ENCODE peak calls at places on chromosomes 7 and 10, in eight cellular contexts. One of them, this sample, is unnamed.

GRCh38 chr7:67764312-67764711 is 767.7 kb downstream of the TYW1 start:
- DNase-seq in neural progenitor cell: no peak
- DNase-seq in lower lobe of right lung: no peak
- DNase-seq in right cardiac atrium: no peak
- DNase-seq in keratinocyte: no peak
- DNase-seq in GM23338: no peak
- DNase-seq in breast epithelium: no peak
- DNase-seq in aorta: no peak
- DNase-seq in this sample: no peak

GRCh38 chr10:132185601-132186487 is 904 bp upstream of the DPYSL4 start:
- DNase-seq in neural progenitor cell: peak; percentile 84
- DNase-seq in right cardiac atrium: peak; percentile 77
- DNase-seq in lower lobe of right lung: no peak
- DNase-seq in breast epithelium: no peak
- DNase-seq in keratinocyte: no peak
- DNase-seq in aorta: no peak
- DNase-seq in GM23338: peak; percentile 76
- DNase-seq in this sample: no peak

GRCh38 chr10:121804460-121804859 is 123.4 kb downstream of the ATE1 start:
- DNase-seq in keratinocyte: no peak
- DNase-seq in aorta: no peak
- DNase-seq in lower lobe of right lung: no peak
- DNase-seq in breast epithelium: no peak
- DNase-seq in GM23338: no peak
- DNase-seq in neural progenitor cell: no peak
- DNase-seq in right cardiac atrium: no peak
- DNase-seq in this sample: no peak

GRCh38 chr7:92874567-92874966 is 38.2 kb upstream of the CDK6 start:
- DNase-seq in neural progenitor cell: no peak
- DNase-seq in aorta: no peak
- DNase-seq in keratinocyte: no peak
- DNase-seq in lower lobe of right lung: no peak
- DNase-seq in GM23338: no peak
- DNase-seq in breast epithelium: no peak
- DNase-seq in right cardiac atrium: no peak
- DNase-seq in this sample: no peak

GRCh38 chr10:25707541-25707940 is 226.5 kb upstream of the MYO3A start:
- DNase-seq in neural progenitor cell: no peak
- DNase-seq in GM23338: no peak
- DNase-seq in aorta: no peak
- DNase-seq in right cardiac atrium: no peak
- DNase-seq in keratinocyte: no peak
- DNase-seq in breast epithelium: no peak
- DNase-seq in lower lobe of right lung: no peak
- DNase-seq in this sample: no peak

GRCh38 chr7:74526780-74527179 is 73.1 kb downstream of the GTF2IRD1 start:
- DNase-seq in neural progenitor cell: no peak
- DNase-seq in keratinocyte: no peak
- DNase-seq in breast epithelium: no peak
- DNase-seq in GM23338: no peak
- DNase-seq in lower lobe of right lung: no peak
- DNase-seq in aorta: no peak
- DNase-seq in right cardiac atrium: peak; percentile 10
- DNase-seq in this sample: no peak

GRCh38 chr7:141208539-141208938 is 134.7 kb downstream of the TMEM178B start:
- DNase-seq in aorta: no peak
- DNase-seq in right cardiac atrium: no peak
- DNase-seq in neural progenitor cell: no peak
- DNase-seq in lower lobe of right lung: no peak
- DNase-seq in breast epithelium: no peak
- DNase-seq in GM23338: peak; percentile 37
- DNase-seq in keratinocyte: no peak
- DNase-seq in this sample: no peak

GRCh38 chr10:1359599-1359955 is 303.4 kb downstream of the WDR37 start:
- DNase-seq in right cardiac atrium: no peak
- DNase-seq in breast epithelium: no peak
- DNase-seq in aorta: no peak
- DNase-seq in GM23338: no peak
- DNase-seq in neural progenitor cell: no peak
- DNase-seq in lower lobe of right lung: no peak
- DNase-seq in keratinocyte: no peak
- DNase-seq in this sample: peak; percentile 56

GRCh38 chr10:121721257-121721656 is 123.0 kb upstream of the FGFR2 start:
- DNase-seq in neural progenitor cell: no peak
- DNase-seq in breast epithelium: no peak
- DNase-seq in GM23338: no peak
- DNase-seq in lower lobe of right lung: no peak
- DNase-seq in keratinocyte: no peak
- DNase-seq in aorta: no peak
- DNase-seq in right cardiac atrium: peak; percentile 63
- DNase-seq in this sample: no peak

GRCh38 chr10:108034808-108035207 is 870.3 kb upstream of the SORCS1 start:
- DNase-seq in GM23338: no peak
- DNase-seq in lower lobe of right lung: no peak
- DNase-seq in aorta: no peak
- DNase-seq in neural progenitor cell: no peak
- DNase-seq in right cardiac atrium: no peak
- DNase-seq in keratinocyte: no peak
- DNase-seq in breast epithelium: no peak
- DNase-seq in this sample: no peak

GRCh38 chr10:60389413-60390009 is at the start of gene ANK3:
- DNase-seq in GM23338: peak; percentile 34
- DNase-seq in neural progenitor cell: peak; percentile 26
- DNase-seq in breast epithelium: no peak
- DNase-seq in lower lobe of right lung: no peak
- DNase-seq in keratinocyte: no peak
- DNase-seq in right cardiac atrium: no peak
- DNase-seq in aorta: no peak
- DNase-seq in this sample: no peak

GRCh38 chr7:156998988-156999610 is 11.4 kb downstream of the MNX1 start:
- DNase-seq in neural progenitor cell: peak; percentile 63
- DNase-seq in GM23338: peak; percentile 58
- DNase-seq in keratinocyte: no peak
- DNase-seq in right cardiac atrium: no peak
- DNase-seq in lower lobe of right lung: no peak
- DNase-seq in aorta: no peak
- DNase-seq in breast epithelium: no peak
- DNase-seq in this sample: no peak

GRCh38 chr7:150874401-150875198 is 22.3 kb downstream of the AOC1 start:
- DNase-seq in breast epithelium: no peak
- DNase-seq in GM23338: no peak
- DNase-seq in keratinocyte: no peak
- DNase-seq in right cardiac atrium: no peak
- DNase-seq in lower lobe of right lung: no peak
- DNase-seq in aorta: no peak
- DNase-seq in neural progenitor cell: no peak
- DNase-seq in this sample: no peak

GRCh38 chr10:77541944-77542343 is 95.7 kb downstream of the KCNMA1 start:
- DNase-seq in neural progenitor cell: no peak
- DNase-seq in GM23338: no peak
- DNase-seq in aorta: no peak
- DNase-seq in breast epithelium: no peak
- DNase-seq in right cardiac atrium: no peak
- DNase-seq in lower lobe of right lung: no peak
- DNase-seq in keratinocyte: no peak
- DNase-seq in this sample: no peak

GRCh38 chr10:50593523-50593922 is 30.2 kb downstream of the SGMS1 start:
- DNase-seq in right cardiac atrium: no peak
- DNase-seq in neural progenitor cell: no peak
- DNase-seq in GM23338: no peak
- DNase-seq in keratinocyte: no peak
- DNase-seq in breast epithelium: no peak
- DNase-seq in aorta: no peak
- DNase-seq in lower lobe of right lung: no peak
- DNase-seq in this sample: no peak

GRCh38 chr10:43322769-43323168 is 48.7 kb upstream of the FXYD4 start:
- DNase-seq in breast epithelium: peak; percentile 58
- DNase-seq in lower lobe of right lung: peak; percentile 94
- DNase-seq in right cardiac atrium: peak; percentile 96
- DNase-seq in aorta: peak; percentile 95
- DNase-seq in GM23338: peak; percentile 99
- DNase-seq in neural progenitor cell: peak; percentile 99
- DNase-seq in keratinocyte: peak; percentile 26
- DNase-seq in this sample: peak; percentile 94

GRCh38 chr10:28810062-28810870 is 132.9 kb downstream of the BAMBI start:
- DNase-seq in neural progenitor cell: peak; percentile 13
- DNase-seq in keratinocyte: no peak
- DNase-seq in right cardiac atrium: no peak
- DNase-seq in GM23338: peak; percentile 59
- DNase-seq in lower lobe of right lung: no peak
- DNase-seq in breast epithelium: no peak
- DNase-seq in aorta: no peak
- DNase-seq in this sample: no peak
- H3K4me1 ChIP-seq in neural progenitor cell: peaks cover 12% of the 10 kb centered on the region
- H3K4me1 ChIP-seq in keratinocyte: no peaks in the 10 kb centered on the region
- H3K4me1 ChIP-seq in right cardiac atrium: peaks cover 4% of the 10 kb centered on the region
- H3K4me1 ChIP-seq in GM23338: peaks cover 68% of the 10 kb centered on the region
- H3K4me1 ChIP-seq in lower lobe of right lung: peaks cover 29% of the 10 kb centered on the region
- H3K4me1 ChIP-seq in breast epithelium: no peaks in the 10 kb centered on the region
- H3K4me1 ChIP-seq in aorta: peaks cover 3% of the 10 kb centered on the region
- H3K4me1 ChIP-seq in this sample: peaks cover 10% of the 10 kb centered on the region

GRCh38 chr10:32374605-32375004 is 27.6 kb upstream of the EPC1 start:
- DNase-seq in GM23338: no peak
- DNase-seq in keratinocyte: no peak
- DNase-seq in breast epithelium: no peak
- DNase-seq in lower lobe of right lung: no peak
- DNase-seq in neural progenitor cell: no peak
- DNase-seq in aorta: no peak
- DNase-seq in right cardiac atrium: no peak
- DNase-seq in this sample: no peak
- H3K4me1 ChIP-seq in GM23338: no peaks in the 10 kb centered on the region
- H3K4me1 ChIP-seq in keratinocyte: no peaks in the 10 kb centered on the region
- H3K4me1 ChIP-seq in breast epithelium: no peaks in the 10 kb centered on the region
- H3K4me1 ChIP-seq in lower lobe of right lung: peaks cover 39% of the 10 kb centered on the region
- H3K4me1 ChIP-seq in neural progenitor cell: peaks cover 10% of the 10 kb centered on the region
- H3K4me1 ChIP-seq in aorta: no peaks in the 10 kb centered on the region
- H3K4me1 ChIP-seq in right cardiac atrium: no peaks in the 10 kb centered on the region
- H3K4me1 ChIP-seq in this sample: peaks cover 28% of the 10 kb centered on the region

GRCh38 chr7:234041-234711 is 41.8 kb downstream of the FAM20C start:
- DNase-seq in aorta: no peak
- DNase-seq in neural progenitor cell: no peak
- DNase-seq in keratinocyte: no peak
- DNase-seq in right cardiac atrium: peak; percentile 89
- DNase-seq in lower lobe of right lung: no peak
- DNase-seq in GM23338: no peak
- DNase-seq in breast epithelium: no peak
- DNase-seq in this sample: no peak

GRCh38 chr7:231858-232246 is 39.5 kb downstream of the FAM20C start:
- DNase-seq in keratinocyte: no peak
- DNase-seq in right cardiac atrium: no peak
- DNase-seq in GM23338: no peak
- DNase-seq in lower lobe of right lung: no peak
- DNase-seq in breast epithelium: no peak
- DNase-seq in aorta: no peak
- DNase-seq in neural progenitor cell: no peak
- DNase-seq in this sample: no peak

GRCh38 chr7:233456-234035 is 41.2 kb downstream of the FAM20C start:
- DNase-seq in GM23338: no peak
- DNase-seq in breast epithelium: no peak
- DNase-seq in right cardiac atrium: peak; percentile 82
- DNase-seq in aorta: no peak
- DNase-seq in keratinocyte: no peak
- DNase-seq in lower lobe of right lung: no peak
- DNase-seq in neural progenitor cell: no peak
- DNase-seq in this sample: no peak

GRCh38 chr7:231030-231857 is 38.9 kb downstream of the FAM20C start:
- DNase-seq in breast epithelium: no peak
- DNase-seq in aorta: no peak
- DNase-seq in keratinocyte: no peak
- DNase-seq in neural progenitor cell: no peak
- DNase-seq in GM23338: peak; percentile 42
- DNase-seq in lower lobe of right lung: no peak
- DNase-seq in right cardiac atrium: peak; percentile 59
- DNase-seq in this sample: no peak

DNA sequence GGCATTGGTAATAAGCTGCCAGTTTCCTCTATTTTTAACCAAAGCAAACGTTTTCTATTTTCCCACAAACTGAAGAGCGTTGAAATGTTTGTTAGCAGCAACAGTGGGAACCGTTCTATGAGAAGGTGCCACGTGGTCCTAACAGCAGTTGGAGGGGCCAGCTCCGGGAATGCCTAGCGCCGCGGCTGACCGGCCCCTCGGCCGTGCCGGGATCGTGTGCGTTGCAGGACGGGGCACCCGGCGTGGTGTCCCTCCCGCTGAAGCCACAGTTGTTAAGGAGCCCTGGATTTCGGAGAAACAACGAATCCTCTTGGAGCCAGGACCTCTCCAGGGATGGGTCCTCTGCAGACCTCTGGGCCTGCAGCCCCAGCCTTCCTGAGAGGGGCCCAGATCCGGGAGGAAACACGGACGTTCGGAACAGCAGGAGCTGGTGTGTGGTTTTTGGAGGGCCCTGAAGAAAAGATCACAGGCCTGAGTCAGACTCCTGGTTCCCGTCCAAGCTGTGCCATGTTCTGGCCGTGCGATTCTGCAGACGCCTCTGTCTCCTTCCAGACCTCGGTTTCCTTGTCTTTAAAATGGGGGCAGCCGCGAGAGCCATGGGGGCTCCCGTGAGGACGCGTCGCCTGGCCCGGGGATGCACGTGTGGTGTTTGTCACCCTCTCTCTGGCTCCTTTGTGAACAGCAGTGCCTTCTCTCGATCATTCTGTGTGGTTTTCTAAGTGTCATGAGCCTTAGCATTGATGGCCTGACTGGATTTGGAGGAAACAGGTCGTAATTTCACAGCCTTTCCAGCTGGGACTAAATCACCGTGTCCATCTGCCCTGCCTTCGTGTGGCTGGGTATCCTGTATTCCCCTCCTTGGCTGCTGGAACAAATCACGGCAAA is 40.4 kb downstream of the FAM20C start:
- DNase-seq in GM23338: no peak
- DNase-seq in lower lobe of right lung: no peak
- DNase-seq in breast epithelium: no peak
- DNase-seq in aorta: peak; percentile 91
- DNase-seq in keratinocyte: no peak
- DNase-seq in right cardiac atrium: no peak
- DNase-seq in neural progenitor cell: no peak
- DNase-seq in this sample: no peak
- H3K4me1 ChIP-seq in GM23338: no peaks in the 10 kb centered on the region
- H3K4me1 ChIP-seq in lower lobe of right lung: peaks cover 43% of the 10 kb centered on the region
- H3K4me1 ChIP-seq in breast epithelium: peaks cover 43% of the 10 kb centered on the region
- H3K4me1 ChIP-seq in aorta: no peaks in the 10 kb centered on the region
- H3K4me1 ChIP-seq in keratinocyte: peaks cover 25% of the 10 kb centered on the region
- H3K4me1 ChIP-seq in right cardiac atrium: peaks cover 15% of the 10 kb centered on the region
- H3K4me1 ChIP-seq in neural progenitor cell: no peaks in the 10 kb centered on the region
- H3K4me1 ChIP-seq in this sample: peaks cover 33% of the 10 kb centered on the region

DNA sequence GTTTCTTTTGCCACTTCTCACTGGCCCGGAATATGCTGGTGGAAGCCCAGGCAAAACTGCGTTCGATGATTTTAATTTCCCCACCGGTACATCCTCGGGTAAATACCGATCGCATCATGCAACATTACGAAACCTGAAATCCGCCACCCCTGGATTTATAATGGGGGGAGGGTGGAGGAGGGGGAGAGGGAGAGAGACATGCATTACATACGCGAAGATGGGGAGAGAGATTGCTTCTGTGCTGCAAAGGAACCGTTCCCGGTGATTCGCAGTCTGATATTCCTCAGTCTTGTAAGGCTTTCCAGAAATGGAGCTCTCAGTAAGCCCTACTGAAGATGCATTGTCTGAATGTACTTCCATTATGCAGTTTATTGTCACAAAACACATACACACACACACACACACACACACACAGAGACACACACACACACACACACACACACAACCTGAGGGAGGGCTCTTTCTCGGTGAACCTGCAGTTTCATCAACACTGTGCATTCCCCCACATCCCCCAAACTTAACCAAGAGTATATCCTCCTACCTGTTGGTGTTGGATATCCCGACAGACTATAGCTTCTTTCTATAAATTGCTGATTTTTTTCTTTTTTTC is 741 bp downstream of the GPR85 start:
- DNase-seq in lower lobe of right lung: no peak
- DNase-seq in right cardiac atrium: no peak
- DNase-seq in breast epithelium: no peak
- DNase-seq in GM23338: peak; percentile 20
- DNase-seq in aorta: no peak
- DNase-seq in keratinocyte: no peak
- DNase-seq in neural progenitor cell: peak; percentile 17
- DNase-seq in this sample: no peak
- H3K4me1 ChIP-seq in lower lobe of right lung: no peaks in the 10 kb centered on the region
- H3K4me1 ChIP-seq in right cardiac atrium: no peaks in the 10 kb centered on the region
- H3K4me1 ChIP-seq in breast epithelium: no peaks in the 10 kb centered on the region
- H3K4me1 ChIP-seq in GM23338: no peaks in the 10 kb centered on the region
- H3K4me1 ChIP-seq in aorta: no peaks in the 10 kb centered on the region
- H3K4me1 ChIP-seq in keratinocyte: peaks cover 13% of the 10 kb centered on the region
- H3K4me1 ChIP-seq in neural progenitor cell: peaks cover 43% of the 10 kb centered on the region
- H3K4me1 ChIP-seq in this sample: no peaks in the 10 kb centered on the region